ENCODE peak calls at places on chromosomes 13 and 19, in four cellular contexts. E, Y, N and A are unnamed samples.

GRCh38 chr13:77535448-77535847 is at the start of gene SCEL:
- DNase-seq in E (no peak), N (no peak), Y (no peak), A (no peak)

GRCh38 chr19:44620667-44621066 is 7.3 kb downstream of the IGSF23 start:
- DNase-seq in E (no peak), N (no peak), Y (no peak), A (no peak)

GRCh38 chr13:68234278-68234677 is 1004.1 kb upstream of the PCDH9 start:
- DNase-seq in Y (peak; percentile 36), E (no peak), N (no peak), A (no peak)

GRCh38 chr13:112158961-112159360 is 92.0 kb downstream of the SOX1 start:
- DNase-seq in Y (no peak), E (no peak), N (no peak), A (no peak)

GRCh38 chr13:34085199-34085598 is 267.2 kb downstream of the RFC3 start:
- DNase-seq in N (no peak), E (no peak), Y (no peak), A (no peak)

GRCh38 chr19:38015216-38015615 is 108.2 kb downstream of the SIPA1L3 start:
- DNase-seq in Y (no peak), N (no peak), E (no peak), A (no peak)

GRCh38 chr13:114309806-114310410 is 4.4 kb upstream of the CHAMP1 start:
- DNase-seq in Y (peak; percentile 11), E (no peak), N (no peak), A (no peak)

GRCh38 chr13:112711528-112712265 is 21.9 kb downstream of the ATP11A start:
- DNase-seq in N (peak; percentile 87), Y (peak; percentile 95), E (peak; percentile 94), A (peak; percentile 83)

GRCh38 chr19:45010306-45010705 is 9.0 kb downstream of the RELB start:
- DNase-seq in N (no peak), E (no peak), Y (no peak), A (no peak)

GRCh38 chr19:9586764-9587163 is 2.5 kb upstream of the ZNF121 start:
- DNase-seq in N (no peak), Y (peak; percentile 81), E (peak; percentile 46), A (peak; percentile 29)

GRCh38 chr19:50716178-50717025 is 3.2 kb downstream of the SHANK1 start:
- DNase-seq in N (no peak), E (no peak), Y (no peak), A (no peak)

GRCh38 chr13:61110804-61111203 is 304.8 kb downstream of the PCDH20 start:
- DNase-seq in Y (no peak), N (no peak), E (no peak), A (no peak)

GRCh38 chr19:19214892-19215291 is 3.1 kb downstream of the NCAN start:
- DNase-seq in N (peak; percentile 76), Y (peak; percentile 87), E (peak; percentile 68), A (peak; percentile 13)

GRCh38 chr13:60788156-60788829 is 391.3 kb downstream of the TDRD3 start:
- DNase-seq in E (no peak), Y (no peak), N (peak; percentile 50), A (no peak)

GRCh38 chr13:78121459-78122348 is 203.1 kb upstream of the EDNRB start:
- DNase-seq in E (no peak), Y (peak; percentile 65), N (no peak), A (peak; percentile 42)

GRCh38 chr13:30892966-30893365 is 13.1 kb upstream of the MEDAG start:
- DNase-seq in E (peak; percentile 53), N (peak; percentile 84), Y (peak; percentile 74), A (no peak)

GRCh38 chr13:35917252-35917941 is 213.8 kb downstream of the DCLK1 start:
- DNase-seq in N (no peak), Y (no peak), E (no peak), A (no peak)

GRCh38 chr13:45436332-45436731 is 18.2 kb upstream of the SLC25A30 start:
- DNase-seq in N (no peak), Y (no peak), E (no peak), A (no peak)

GRCh38 chr13:98476538-98476966 is 100.4 kb downstream of the STK24 start:
- DNase-seq in Y (no peak), E (no peak), N (no peak), A (no peak)
- H3K4me3 ChIP-seq in Y (no peak overlapping the region), E (no peak overlapping the region), N (no peak overlapping the region), A (no peak overlapping the region)

GRCh38 chr19:56538761-56539263 is at the start of gene ZFP28:
- DNase-seq in N (peak; percentile 95), E (no peak), Y (no peak), A (no peak)

GRCh38 chr19:56537442-56537841 is 1.3 kb upstream of the ZFP28 start:
- DNase-seq in E (no peak), N (no peak), Y (no peak), A (no peak)

GRCh38 chr19:56543776-56544175 is 5.0 kb downstream of the ZFP28 start:
- DNase-seq in Y (no peak), E (no peak), N (no peak), A (no peak)

DNA sequence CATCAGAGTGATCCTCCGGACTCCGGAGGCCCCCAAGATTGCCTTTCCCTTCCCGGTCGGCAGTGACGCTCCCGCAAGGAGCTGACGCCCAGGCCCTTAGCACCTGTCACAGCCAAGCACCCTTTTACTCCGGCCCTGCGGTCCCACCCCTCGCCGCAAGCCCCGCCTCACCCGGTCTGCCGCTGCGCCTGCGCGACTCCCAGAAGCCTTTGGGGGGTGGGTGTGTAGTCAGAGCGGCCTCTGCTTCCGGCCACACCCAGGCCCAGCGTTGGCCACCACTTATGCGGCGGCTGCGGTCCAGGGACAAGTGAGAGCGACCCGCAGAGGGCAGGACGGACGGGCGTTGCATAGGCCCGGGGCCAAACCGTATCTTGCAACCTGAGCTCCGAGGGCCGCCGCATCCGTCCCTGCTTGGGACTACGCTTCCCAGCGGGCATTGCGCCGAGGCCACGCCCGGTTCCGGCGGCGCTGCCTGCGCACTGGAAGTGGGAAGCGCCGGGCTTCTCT is 441 bp upstream of the ZFP28 start:
- DNase-seq in N (peak; percentile 97), Y (peak; percentile 96), E (peak; percentile 93), A (peak; percentile 76)
- H3K4me3 ChIP-seq in N (peak overlapping the region; percentile 79), Y (peak overlapping the region; percentile 99), E (peak overlapping the region; percentile 90), A (peak overlapping the region; percentile 72)

DNA sequence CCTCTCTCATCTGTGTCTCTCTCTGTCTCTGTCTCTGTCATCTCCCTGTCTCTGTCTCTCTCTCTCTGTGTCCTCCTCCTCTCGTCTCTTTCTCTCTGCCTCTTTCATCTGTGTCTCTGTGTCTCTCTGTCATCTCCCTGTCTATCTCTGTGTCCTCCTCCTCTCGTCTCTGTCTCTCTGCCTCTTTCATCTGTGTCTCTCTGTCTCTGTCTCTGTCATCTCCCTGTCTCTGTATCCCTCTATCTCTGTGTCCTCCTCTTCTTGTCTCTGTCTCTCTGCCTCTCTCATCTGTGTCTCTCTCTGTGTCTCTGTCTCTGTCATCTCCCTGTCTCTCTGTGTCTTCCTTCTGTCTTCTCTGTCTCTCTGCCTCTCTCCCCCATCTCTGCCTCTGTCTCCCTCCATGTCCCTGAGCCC is 551 bp upstream of the EBI3 start:
- DNase-seq in N (no peak), Y (no peak), E (no peak), A (no peak)
- H3K4me3 ChIP-seq in N (no peak overlapping the region), Y (no peak overlapping the region), E (no peak overlapping the region), A (no peak overlapping the region)

DNA sequence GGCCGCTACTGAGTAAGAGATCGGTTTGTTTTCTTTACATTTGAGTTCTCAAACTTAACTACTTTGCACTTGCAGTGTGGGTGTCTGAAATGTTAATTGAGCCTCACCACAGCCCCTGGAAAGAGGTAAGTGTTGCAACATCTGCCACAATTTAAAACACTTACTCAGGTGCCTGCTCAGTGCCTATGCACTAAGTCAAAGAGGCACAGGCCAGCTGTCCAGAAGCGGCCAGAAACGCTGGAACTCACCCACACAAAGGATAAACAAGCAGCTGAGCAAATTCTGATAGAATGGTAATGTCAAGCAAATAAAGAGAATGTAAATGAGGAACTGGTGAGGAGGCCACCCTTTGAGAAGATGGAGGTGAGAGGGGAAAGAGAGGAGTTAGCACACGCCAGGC is 67.8 kb upstream of the SERP2 start:
- DNase-seq in E (no peak), Y (peak; percentile 34), N (no peak), A (no peak)
- H3K4me3 ChIP-seq in E (no peak overlapping the region), Y (peak overlapping the region; percentile 33), N (no peak overlapping the region), A (no peak overlapping the region)

GRCh38 chr13:94712812-94713555 is 639 bp upstream of the SOX21 start:
- DNase-seq in N (peak; percentile 60), E (peak; percentile 50), Y (peak; percentile 92), A (peak; percentile 26)
- H3K4me3 ChIP-seq in N (peak overlapping the region; percentile 22), E (peak overlapping the region; percentile 2), Y (peak overlapping the region; percentile 93), A (peak overlapping the region; percentile 34)

GRCh38 chr19:34479396-34479795 is 2.2 kb upstream of the WTIP start:
- DNase-seq in E (no peak), Y (no peak), N (no peak), A (no peak)

GRCh38 chr19:34481861-34482379 is 362 bp downstream of the WTIP start:
- DNase-seq in E (no peak), N (peak; percentile 83), Y (no peak), A (no peak)

GRCh38 chr19:34482380-34483250 is 1.1 kb downstream of the WTIP start:
- DNase-seq in N (peak; percentile 74), Y (peak; percentile 73), E (peak; percentile 64), A (no peak)

GRCh38 chr19:34480491-34480890 is 1.1 kb upstream of the WTIP start:
- DNase-seq in E (no peak), Y (no peak), N (peak; percentile 58), A (no peak)

GRCh38 chr19:34480971-34481821 is at the start of gene WTIP:
- DNase-seq in Y (peak; percentile 97), N (peak; percentile 93), E (peak; percentile 92), A (peak; percentile 76)
- H3K4me3 ChIP-seq in Y (peak within 1 kb of the TSS; percentile 95), N (peak within 1 kb of the TSS; percentile 95), E (peak within 1 kb of the TSS; percentile 47), A (peak within 1 kb of the TSS; percentile 70)

GRCh38 chr19:1844536-1845515 is 3.5 kb downstream of the REXO1 start:
- DNase-seq in E (no peak), Y (no peak), N (peak; percentile 70), A (no peak)
- H3K4me3 ChIP-seq in E (no peak overlapping the region), Y (no peak overlapping the region), N (no peak overlapping the region), A (no peak overlapping the region)

GRCh38 chr19:41551212-41551610 is 24.8 kb upstream of the CEACAM21 start:
- DNase-seq in Y (no peak), N (no peak), E (no peak), A (no peak)
- H3K4me3 ChIP-seq in Y (no peak overlapping the region), N (no peak overlapping the region), E (no peak overlapping the region), A (no peak overlapping the region)